ENCODE peak calls at places on chromosomes 13 and 19, in five cellular contexts. K, T, X, A and H are unnamed samples. For H3K4me1, the result is how much of the 10 kb centered on the place peaks cover.

GRCh38 chr19:48391100-48392005 is at the start of gene KDELR1:
- DNase-seq in K (no peak), T (peak), X (no peak), A (peak), H (peak)

GRCh38 chr13:20171364-20171763 is 10.5 kb upstream of the GJA3 start:
- DNase-seq in K (no peak), T (no peak), X (no peak), A (no peak), H (no peak)

GRCh38 chr13:94419304-94419943 is 60.1 kb downstream of the DCT start:
- DNase-seq in K (no peak), T (peak), X (no peak), A (no peak), H (no peak)

GRCh38 chr19:18063463-18063862 is 23.3 kb downstream of the IL12RB1 start:
- DNase-seq in K (no peak), T (no peak), X (no peak), A (no peak), H (no peak)

GRCh38 chr13:24271231-24271610 is 38.2 kb upstream of the C1QTNF9 start:
- DNase-seq in K (no peak), T (no peak), X (no peak), A (no peak), H (no peak)

GRCh38 chr19:45905016-45905415 is 2.6 kb upstream of the MYPOP start:
- DNase-seq in K (no peak), T (no peak), X (no peak), A (no peak), H (no peak)

GRCh38 chr13:112839347-112840105 is 129.5 kb upstream of the MCF2L start:
- DNase-seq in K (no peak), T (peak), X (no peak), A (no peak), H (no peak)

GRCh38 chr19:611506-611869 is 21.8 kb downstream of the HCN2 start:
- DNase-seq in K (no peak), T (peak), X (no peak), A (peak), H (no peak)

GRCh38 chr13:66430266-66430665 is 799.9 kb downstream of the PCDH9 start:
- DNase-seq in K (no peak), T (peak), X (no peak), A (no peak), H (no peak)

GRCh38 chr19:18379803-18380747 is 5.9 kb upstream of the GDF15 start:
- DNase-seq in K (peak), T (peak), X (no peak), A (no peak), H (peak)

GRCh38 chr19:42252365-42253244 is 2.3 kb downstream of the ERF start:
- DNase-seq in K (no peak), T (peak), X (no peak), A (no peak), H (peak)

GRCh38 chr13:65965496-65965895 is 1264.6 kb downstream of the PCDH9 start:
- DNase-seq in K (no peak), T (peak), X (no peak), A (no peak), H (no peak)

GRCh38 chr13:38657191-38657590 is 29.7 kb upstream of the FREM2 start:
- DNase-seq in K (no peak), T (peak), X (no peak), A (no peak), H (no peak)

GRCh38 chr13:54733639-54734038 is 1705.0 kb downstream of the OLFM4 start:
- DNase-seq in K (no peak), T (no peak), X (no peak), A (no peak), H (no peak)

GRCh38 chr19:8501968-8502367 is 472 bp downstream of the PRAM1 start:
- DNase-seq in K (no peak), T (no peak), X (no peak), A (no peak), H (no peak)

GRCh38 chr19:39083983-39084731 is at the start of gene ACP7:
- DNase-seq in K (no peak), T (no peak), X (no peak), A (peak), H (no peak)

GRCh38 chr13:25330541-25330940 is 29.1 kb downstream of the NUP58 start:
- DNase-seq in K (no peak), T (peak), X (no peak), A (no peak), H (no peak)

GRCh38 chr19:3275068-3275582 is 50.7 kb downstream of the CELF5 start:
- DNase-seq in K (no peak), T (no peak), X (no peak), A (peak), H (no peak)

GRCh38 chr13:50707533-50708096 is 135.9 kb downstream of the DLEU7 start:
- DNase-seq in K (no peak), T (no peak), X (no peak), A (no peak), H (no peak)

GRCh38 chr13:72875233-72875632 is 93.3 kb downstream of the PIBF1 start:
- DNase-seq in K (no peak), T (no peak), X (no peak), A (no peak), H (no peak)

GRCh38 chr13:113664751-113665581 is 2.1 kb upstream of the GRK1 start:
- DNase-seq in K (no peak), T (no peak), X (peak), A (peak), H (peak)

GRCh38 chr19:49712397-49712859 is 21.5 kb downstream of the CPT1C start:
- DNase-seq in K (no peak), T (peak), X (no peak), A (no peak), H (peak)

GRCh38 chr19:38321646-38322323 is 2.1 kb downstream of the KCNK6 start:
- DNase-seq in K (no peak), T (peak), X (no peak), A (no peak), H (no peak)

DNA sequence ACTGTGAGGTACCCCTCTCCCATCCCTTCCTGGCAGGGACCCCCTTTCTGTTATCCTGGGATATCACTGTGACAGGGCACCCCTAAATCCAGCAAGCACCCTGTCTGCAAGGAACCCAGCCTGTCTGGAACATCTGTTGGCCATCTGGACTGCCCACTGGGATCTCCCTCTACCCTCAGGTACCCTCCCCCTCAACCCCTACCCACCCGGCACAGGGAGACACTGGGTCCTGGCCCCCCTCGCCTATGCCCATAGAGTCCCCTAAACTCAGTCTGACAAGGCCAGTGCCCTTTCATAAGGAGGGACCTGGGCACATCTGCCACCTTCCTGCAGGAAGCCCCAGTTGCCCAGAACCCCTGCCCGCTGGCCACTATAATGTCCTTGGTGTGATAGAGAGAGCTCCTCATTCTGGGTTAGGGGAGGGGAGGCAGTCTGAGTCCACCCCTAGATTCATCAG is 2.8 kb upstream of the SLC27A5 start:
- DNase-seq in K (no peak), T (no peak), X (no peak), A (no peak), H (no peak)
- H3K4me3 ChIP-seq in K (peak), T (no peak), X (peak), A (peak), H (no peak)

GRCh38 chr19:35377656-35378055 is 6.8 kb downstream of the GPR42 start:
- DNase-seq in K (no peak), T (no peak), X (no peak), A (no peak), H (no peak)
- H3K4me1 ChIP-seq in K (under half), T (under half), X (under half), A (under half), H (under half)

DNA sequence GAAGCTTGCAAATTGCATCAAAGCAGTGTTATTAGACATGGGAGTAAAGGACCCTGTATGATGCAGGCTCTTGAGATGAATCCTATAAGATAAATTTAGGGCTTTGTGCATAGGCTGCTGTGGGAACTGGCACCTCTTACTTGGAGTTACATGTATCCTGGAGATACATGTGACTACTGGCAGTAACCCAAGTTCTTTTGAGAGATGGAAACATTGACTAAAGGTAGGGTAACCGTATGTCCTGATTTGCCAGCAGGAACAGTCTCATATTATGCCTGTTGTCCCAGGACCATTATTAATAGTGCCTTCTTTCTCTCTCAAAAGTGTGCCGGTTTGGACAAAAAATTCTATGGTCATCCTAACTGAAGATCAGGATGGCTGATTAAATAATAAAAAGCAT is 195.4 kb downstream of the LACC1 start:
- DNase-seq in K (no peak), T (no peak), X (no peak), A (no peak), H (no peak)
- H3K4me3 ChIP-seq in K (no peak), T (no peak), X (no peak), A (no peak), H (no peak)

GRCh38 chr13:31951215-31951678 is 80.3 kb upstream of the FRY start:
- DNase-seq in K (no peak), T (no peak), X (no peak), A (no peak), H (peak)
- H3K4me1 ChIP-seq in K (under half), T (under half), X (under half), A (under half), H (under half)